ENCODE peak calls at places on chromosomes 13 and 19, in five cellular contexts. C is fibroblast of lung; M is substantia nigra; Z is naive thymus-derived CD8-positive, alpha-beta T cell; S is upper lobe of left lung. U is an unnamed sample.

GRCh38 chr19:14149509-14149994 is 13.2 kb upstream of the ASF1B start:
- DNase-seq in C (peak), Z (peak), M (no peak), S (peak), U (peak)

GRCh38 chr13:104809483-104809882 is 1726.0 kb downstream of the EFNB2 start:
- DNase-seq in C (peak), M (no peak), Z (no peak), S (no peak), U (no peak)

GRCh38 chr19:31500540-31500830 is 151.2 kb upstream of the TSHZ3 start:
- DNase-seq in Z (no peak), C (no peak), M (no peak), S (no peak), U (no peak)

GRCh38 chr13:79317856-79318255 is 88.2 kb downstream of the RBM26 start:
- DNase-seq in Z (no peak), M (no peak), S (no peak), C (no peak), U (no peak)

GRCh38 chr13:112587359-112587766 is 590 bp downstream of the TUBGCP3 start:
- DNase-seq in S (peak), M (no peak), C (peak), Z (peak), U (no peak)

GRCh38 chr19:47698631-47699359 is 14.4 kb upstream of the EHD2 start:
- DNase-seq in M (no peak), Z (no peak), C (no peak), S (peak), U (no peak)

GRCh38 chr13:45961468-45961867 is 91.1 kb downstream of the ZC3H13 start:
- DNase-seq in M (no peak), Z (no peak), S (no peak), C (no peak), U (no peak)

GRCh38 chr13:72556945-72557344 is 170.5 kb downstream of the MZT1 start:
- DNase-seq in S (no peak), C (no peak), Z (no peak), M (no peak), U (no peak)

GRCh38 chr19:18297308-18297707 is 15.9 kb upstream of the JUND start:
- DNase-seq in M (no peak), C (no peak), Z (no peak), S (no peak), U (no peak)

GRCh38 chr13:76754414-76754813 is 131.8 kb downstream of the KCTD12 start:
- DNase-seq in C (peak), S (no peak), M (no peak), Z (no peak), U (no peak)

GRCh38 chr19:45322311-45322710 is 364 bp downstream of the CKM start:
- DNase-seq in C (no peak), S (no peak), Z (no peak), M (no peak), U (no peak)

GRCh38 chr19:12773571-12773970 is 1.8 kb downstream of the HOOK2 start:
- DNase-seq in S (no peak), Z (no peak), M (no peak), C (no peak), U (no peak)

GRCh38 chr13:65656740-65657329 is 1573.3 kb downstream of the PCDH9 start:
- DNase-seq in S (no peak), C (peak), M (no peak), Z (no peak), U (no peak)

GRCh38 chr19:19943848-19944582 is 43.3 kb downstream of the ZNF93 start:
- DNase-seq in C (no peak), S (no peak), M (no peak), Z (no peak), U (no peak)

GRCh38 chr13:80313668-80314278 is 27.2 kb downstream of the SPRY2 start:
- DNase-seq in Z (no peak), S (no peak), M (no peak), C (peak), U (no peak)

GRCh38 chr13:89057274-89057673 is 1386.1 kb downstream of the SLITRK5 start:
- DNase-seq in M (no peak), C (no peak), S (no peak), Z (no peak), U (no peak)

GRCh38 chr19:51320258-51320657 is 8.8 kb downstream of the IGLON5 start:
- DNase-seq in Z (no peak), C (no peak), S (peak), M (no peak), U (no peak)

U was measured in C1 segment of cervical spinal cord.